ENCODE peak calls at places on chromosomes 3 and 15, in ten cellular contexts. A is ovary; N is brain microvascular endothelial cell; Z is OCI-LY7; G is fibroblast of mammary gland; M is CD4-positive, alpha-beta T cell; R is psoas muscle; B is AG09319; X is cardiac fibroblast; S is mammary epithelial cell. K is an unnamed sample.
A peak's percentile ranks its signal among the peaks of the same experiment; 100 is the strongest.

GRCh38 chr3:32951410-32951811 is at the start of gene CCR4:
- DNase-seq in S (no peak), G (no peak), Z (no peak), N (no peak), B (no peak), R (no peak), A (no peak), X (peak; percentile 26), M (peak; percentile 48), K (no peak)

GRCh38 chr3:31462050-31462569 is 70.6 kb upstream of the STT3B start:
- DNase-seq in Z (peak; percentile 78), A (no peak), X (no peak), R (no peak), S (peak; percentile 33), M (peak; percentile 41), B (no peak), G (no peak), N (no peak), K (peak; percentile 43)

GRCh38 chr15:51751687-51752683 is 588 bp downstream of the TMOD2 start:
- DNase-seq in M (no peak), A (no peak), N (no peak), S (peak; percentile 65), X (peak; percentile 39), G (no peak), R (peak; percentile 56), Z (no peak), B (no peak), K (peak; percentile 56)

GRCh38 chr3:64888165-64888564 is 200.4 kb upstream of the ADAMTS9 start:
- DNase-seq in S (no peak), X (peak; percentile 38), M (no peak), R (no peak), A (no peak), Z (no peak), G (no peak), B (no peak), N (no peak), K (no peak)

GRCh38 chr15:52193321-52193720 is 2.1 kb upstream of the GNB5 start:
- DNase-seq in X (no peak), A (no peak), S (no peak), B (no peak), Z (no peak), M (no peak), R (no peak), G (no peak), N (no peak), K (no peak)

GRCh38 chr15:78524230-78524629 is 16.0 kb upstream of the PSMA4 start:
- DNase-seq in S (no peak), G (no peak), N (no peak), A (no peak), R (no peak), M (no peak), X (no peak), B (no peak), Z (no peak), K (no peak)

GRCh38 chr15:89419370-89419984 is 76.9 kb downstream of the RHCG start:
- DNase-seq in A (peak; percentile 30), S (peak; percentile 39), B (no peak), X (peak; percentile 44), G (peak; percentile 28), R (peak; percentile 61), Z (peak; percentile 14), N (peak; percentile 48), M (no peak), K (no peak)

GRCh38 chr3:124699033-124699432 is 31.2 kb upstream of the UMPS start:
- DNase-seq in B (no peak), X (no peak), A (no peak), Z (no peak), R (no peak), N (no peak), S (no peak), M (no peak), G (no peak), K (no peak)

GRCh38 chr3:108153451-108153981 is 62.7 kb upstream of the CD47 start:
- DNase-seq in A (no peak), B (peak; percentile 7), R (no peak), M (peak; percentile 23), N (peak; percentile 62), Z (peak; percentile 50), X (peak; percentile 70), G (peak; percentile 78), S (peak; percentile 60), K (peak; percentile 53)

GRCh38 chr3:162601101-162601670 is 1104.6 kb downstream of the OTOL1 start:
- DNase-seq in M (no peak), B (no peak), Z (no peak), X (no peak), R (no peak), S (no peak), G (no peak), N (no peak), A (no peak), K (no peak)

GRCh38 chr15:37045241-37045640 is 55.1 kb downstream of the MEIS2 start:
- DNase-seq in G (no peak), A (no peak), S (no peak), Z (no peak), M (no peak), R (no peak), X (no peak), B (no peak), N (no peak), K (no peak)

GRCh38 chr3:17087509-17087908 is 202.8 kb downstream of the PLCL2 start:
- DNase-seq in S (no peak), M (no peak), R (no peak), X (no peak), N (no peak), Z (no peak), G (no peak), B (no peak), A (no peak), K (no peak)

GRCh38 chr3:46673151-46674030 is 20.1 kb downstream of the ALS2CL start:
- DNase-seq in G (no peak), B (no peak), N (no peak), X (no peak), M (no peak), S (no peak), A (peak; percentile 8), Z (no peak), R (peak; percentile 31), K (no peak)

GRCh38 chr3:55431041-55431440 is 56.1 kb downstream of the WNT5A start:
- DNase-seq in G (no peak), A (no peak), Z (no peak), R (no peak), B (no peak), M (no peak), X (no peak), N (no peak), S (no peak), K (no peak)

GRCh38 chr15:75468908-75469307 is 17.4 kb upstream of the SIN3A start:
- DNase-seq in G (no peak), X (peak; percentile 23), B (no peak), R (no peak), S (no peak), A (peak; percentile 31), M (no peak), N (no peak), Z (no peak), K (no peak)

GRCh38 chr15:85540085-85540797 is 159.8 kb downstream of the AKAP13 start:
- DNase-seq in S (no peak), B (no peak), M (no peak), Z (no peak), R (no peak), N (no peak), X (no peak), G (no peak), A (no peak), K (no peak)

GRCh38 chr3:69683076-69683806 is 56.0 kb upstream of the MITF start:
- DNase-seq in A (no peak), R (no peak), M (no peak), X (no peak), N (no peak), G (no peak), B (no peak), Z (no peak), S (no peak), K (no peak)

GRCh38 chr3:79767953-79768282 is at the start of gene ROBO1:
- DNase-seq in N (peak; percentile 66), G (no peak), X (no peak), M (no peak), B (no peak), R (no peak), Z (no peak), A (no peak), S (no peak), K (no peak)

DNA sequence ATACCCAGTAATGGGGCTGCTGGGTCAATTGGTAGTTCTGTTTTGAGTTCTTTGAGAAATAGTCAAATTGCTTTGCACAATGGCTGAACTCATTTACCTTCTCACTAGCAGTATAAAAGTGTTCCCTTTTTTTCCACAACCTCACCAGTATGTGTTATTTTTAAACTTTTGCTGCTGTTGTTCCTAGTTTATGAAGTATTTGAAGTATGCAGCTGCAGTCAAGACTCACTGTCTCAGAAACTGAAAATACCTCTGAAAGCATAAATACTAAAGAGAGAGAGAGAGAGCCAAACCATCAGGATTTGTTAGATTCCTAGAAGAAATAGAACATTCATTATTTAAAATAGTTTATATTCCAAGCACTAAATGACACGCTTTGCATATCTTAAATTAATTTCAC is 764.2 kb downstream of the NTRK3 start:
- DNase-seq in X (no peak), N (no peak), A (no peak), G (no peak), M (no peak), Z (no peak), S (no peak), R (no peak), B (no peak), K (no peak)
- TF ChIP-seq CTCF in X (no peak), N (no peak), A (no peak), G (no peak), M (no peak), Z (no peak), S (no peak), R (no peak), B (no peak), K (no peak)

GRCh38 chr3:42118762-42119361 is 27.7 kb downstream of the TRAK1 start:
- DNase-seq in R (peak; percentile 72), X (peak; percentile 31), G (peak; percentile 48), N (peak; percentile 52), A (no peak), Z (peak; percentile 83), M (no peak), B (no peak), S (peak; percentile 66), K (peak; percentile 76)
- TF ChIP-seq CTCF in R (peak; percentile 53), X (peak; percentile 35), G (peak; percentile 39), N (peak; percentile 66), A (no peak), Z (peak; percentile 89), M (no peak), B (peak; percentile 21), S (peak; percentile 43), K (peak; percentile 36)

DNA sequence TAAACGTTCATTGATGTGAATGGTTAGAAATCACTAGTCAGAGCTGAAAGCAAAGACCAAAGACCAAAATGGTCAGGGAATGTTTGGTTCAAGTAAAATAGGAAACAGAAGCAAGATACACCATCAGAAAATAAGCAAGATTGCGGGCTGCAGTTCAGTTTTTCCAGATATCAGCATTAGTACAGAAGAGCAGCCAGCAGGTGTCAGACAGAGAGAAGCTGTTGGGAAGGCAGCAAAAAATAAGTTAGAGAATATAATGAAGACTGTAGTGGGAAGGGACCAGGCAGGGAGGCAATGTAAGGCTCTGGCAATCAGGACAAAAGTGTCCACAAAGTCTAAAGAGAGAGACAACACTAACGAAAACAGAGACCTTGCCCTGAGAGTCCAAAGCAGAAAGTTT is 639.4 kb upstream of the NAALADL2 start:
- DNase-seq in M (no peak), S (no peak), X (no peak), B (no peak), G (no peak), A (no peak), Z (no peak), N (no peak), R (no peak), K (no peak)
- TF ChIP-seq CTCF in M (no peak), S (no peak), X (no peak), B (no peak), G (no peak), A (no peak), Z (no peak), N (peak; percentile 33), R (no peak), K (no peak)

GRCh38 chr3:57756528-57757401 is 656 bp downstream of the SLMAP start:
- DNase-seq in M (peak; percentile 4), A (peak; percentile 66), B (no peak), S (peak; percentile 67), Z (peak; percentile 60), N (peak; percentile 49), X (peak; percentile 52), G (peak; percentile 78), R (peak; percentile 81), K (peak; percentile 63)
- TF ChIP-seq CTCF in M (no peak), A (no peak), B (no peak), S (no peak), Z (no peak), N (no peak), X (no peak), G (no peak), R (no peak), K (no peak)